ENCODE peak calls at places on chromosome 22, in eight cellular contexts. One of them, this sample, is unnamed.
A peak's percentile ranks its signal among the peaks of the same experiment; 100 is the strongest.

GRCh38 chr22:39641660-39642059 is 71.1 kb downstream of the CACNA1I start:
- DNase-seq in WTC11: no peak
- DNase-seq in right atrium auricular region: no peak
- DNase-seq in NCI-H1694: no peak
- DNase-seq in AG04449: no peak
- DNase-seq in mesendoderm: no peak
- DNase-seq in GM04504: no peak
- DNase-seq in stimulated activated effector memory CD8-positive, alpha-beta T cell treated with anti-CD3 and anti-CD28 coated beads, Interleukin-12 subunit alpha, Interleukin-12 subunit beta, amount 100 ng/mL, for 72 hours: no peak
- DNase-seq in this sample: no peak

GRCh38 chr22:18029686-18030267 is 5.4 kb upstream of the MICAL3 start:
- DNase-seq in WTC11: no peak
- DNase-seq in right atrium auricular region: no peak
- DNase-seq in NCI-H1694: no peak
- DNase-seq in AG04449: no peak
- DNase-seq in mesendoderm: no peak
- DNase-seq in GM04504: no peak
- DNase-seq in stimulated activated effector memory CD8-positive, alpha-beta T cell treated with anti-CD3 and anti-CD28 coated beads, Interleukin-12 subunit alpha, Interleukin-12 subunit beta, amount 100 ng/mL, for 72 hours: no peak
- DNase-seq in this sample: no peak

GRCh38 chr22:39664485-39665200 is 94.1 kb downstream of the CACNA1I start:
- DNase-seq in WTC11: peak; percentile 90
- DNase-seq in right atrium auricular region: no peak
- DNase-seq in NCI-H1694: no peak
- DNase-seq in AG04449: no peak
- DNase-seq in mesendoderm: peak; percentile 88
- DNase-seq in GM04504: no peak
- DNase-seq in stimulated activated effector memory CD8-positive, alpha-beta T cell treated with anti-CD3 and anti-CD28 coated beads, Interleukin-12 subunit alpha, Interleukin-12 subunit beta, amount 100 ng/mL, for 72 hours: no peak
- DNase-seq in this sample: no peak

GRCh38 chr22:38414009-38414395 is 41.0 kb downstream of the KCNJ4 start:
- DNase-seq in WTC11: peak; percentile 6
- DNase-seq in right atrium auricular region: no peak
- DNase-seq in NCI-H1694: no peak
- DNase-seq in AG04449: no peak
- DNase-seq in mesendoderm: no peak
- DNase-seq in GM04504: no peak
- DNase-seq in stimulated activated effector memory CD8-positive, alpha-beta T cell treated with anti-CD3 and anti-CD28 coated beads, Interleukin-12 subunit alpha, Interleukin-12 subunit beta, amount 100 ng/mL, for 72 hours: no peak
- DNase-seq in this sample: no peak

GRCh38 chr22:38953577-38954413 is 3.6 kb upstream of the APOBEC3A start:
- DNase-seq in WTC11: no peak
- DNase-seq in right atrium auricular region: no peak
- DNase-seq in NCI-H1694: no peak
- DNase-seq in AG04449: no peak
- DNase-seq in mesendoderm: no peak
- DNase-seq in GM04504: no peak
- DNase-seq in stimulated activated effector memory CD8-positive, alpha-beta T cell treated with anti-CD3 and anti-CD28 coated beads, Interleukin-12 subunit alpha, Interleukin-12 subunit beta, amount 100 ng/mL, for 72 hours: peak; percentile 49
- DNase-seq in this sample: no peak

GRCh38 chr22:46057206-46057605 is 80.2 kb upstream of the WNT7B start:
- DNase-seq in WTC11: peak; percentile 5
- DNase-seq in right atrium auricular region: no peak
- DNase-seq in NCI-H1694: no peak
- DNase-seq in AG04449: no peak
- DNase-seq in mesendoderm: no peak
- DNase-seq in GM04504: no peak
- DNase-seq in stimulated activated effector memory CD8-positive, alpha-beta T cell treated with anti-CD3 and anti-CD28 coated beads, Interleukin-12 subunit alpha, Interleukin-12 subunit beta, amount 100 ng/mL, for 72 hours: no peak
- DNase-seq in this sample: no peak

GRCh38 chr22:38305481-38306448 is 11.5 kb downstream of the CSNK1E start:
- DNase-seq in WTC11: peak; percentile 75
- DNase-seq in right atrium auricular region: no peak
- DNase-seq in NCI-H1694: no peak
- DNase-seq in AG04449: no peak
- DNase-seq in mesendoderm: peak; percentile 77
- DNase-seq in GM04504: no peak
- DNase-seq in stimulated activated effector memory CD8-positive, alpha-beta T cell treated with anti-CD3 and anti-CD28 coated beads, Interleukin-12 subunit alpha, Interleukin-12 subunit beta, amount 100 ng/mL, for 72 hours: no peak
- DNase-seq in this sample: no peak

GRCh38 chr22:49147171-49147570 is 680.5 kb downstream of the BRD1 start:
- DNase-seq in WTC11: no peak
- DNase-seq in right atrium auricular region: no peak
- DNase-seq in NCI-H1694: no peak
- DNase-seq in AG04449: no peak
- DNase-seq in mesendoderm: no peak
- DNase-seq in GM04504: no peak
- DNase-seq in stimulated activated effector memory CD8-positive, alpha-beta T cell treated with anti-CD3 and anti-CD28 coated beads, Interleukin-12 subunit alpha, Interleukin-12 subunit beta, amount 100 ng/mL, for 72 hours: no peak
- DNase-seq in this sample: no peak

GRCh38 chr22:32206774-32207758 is 2.2 kb upstream of the RFPL2 start:
- DNase-seq in WTC11: peak; percentile 61
- DNase-seq in right atrium auricular region: no peak
- DNase-seq in NCI-H1694: no peak
- DNase-seq in AG04449: no peak
- DNase-seq in mesendoderm: peak; percentile 90
- DNase-seq in GM04504: no peak
- DNase-seq in stimulated activated effector memory CD8-positive, alpha-beta T cell treated with anti-CD3 and anti-CD28 coated beads, Interleukin-12 subunit alpha, Interleukin-12 subunit beta, amount 100 ng/mL, for 72 hours: no peak
- DNase-seq in this sample: no peak

GRCh38 chr22:28332410-28332809 is 347.2 kb downstream of the TTC28 start:
- DNase-seq in WTC11: no peak
- DNase-seq in right atrium auricular region: no peak
- DNase-seq in NCI-H1694: no peak
- DNase-seq in AG04449: no peak
- DNase-seq in mesendoderm: no peak
- DNase-seq in GM04504: no peak
- DNase-seq in stimulated activated effector memory CD8-positive, alpha-beta T cell treated with anti-CD3 and anti-CD28 coated beads, Interleukin-12 subunit alpha, Interleukin-12 subunit beta, amount 100 ng/mL, for 72 hours: no peak
- DNase-seq in this sample: no peak

GRCh38 chr22:24140357-24140756 is 40.9 kb upstream of the SUSD2 start:
- DNase-seq in WTC11: no peak
- DNase-seq in right atrium auricular region: no peak
- DNase-seq in NCI-H1694: no peak
- DNase-seq in AG04449: no peak
- DNase-seq in mesendoderm: no peak
- DNase-seq in GM04504: no peak
- DNase-seq in stimulated activated effector memory CD8-positive, alpha-beta T cell treated with anti-CD3 and anti-CD28 coated beads, Interleukin-12 subunit alpha, Interleukin-12 subunit beta, amount 100 ng/mL, for 72 hours: no peak
- DNase-seq in this sample: no peak

GRCh38 chr22:50027639-50028537 is 15.3 kb upstream of the IL17REL start:
- DNase-seq in WTC11: no peak
- DNase-seq in right atrium auricular region: no peak
- DNase-seq in NCI-H1694: peak; percentile 51
- DNase-seq in AG04449: no peak
- DNase-seq in mesendoderm: no peak
- DNase-seq in GM04504: no peak
- DNase-seq in stimulated activated effector memory CD8-positive, alpha-beta T cell treated with anti-CD3 and anti-CD28 coated beads, Interleukin-12 subunit alpha, Interleukin-12 subunit beta, amount 100 ng/mL, for 72 hours: no peak
- DNase-seq in this sample: peak; percentile 85

GRCh38 chr22:28442951-28443876 is 236.4 kb downstream of the TTC28 start:
- DNase-seq in WTC11: peak; percentile 58
- DNase-seq in right atrium auricular region: peak; percentile 79
- DNase-seq in NCI-H1694: no peak
- DNase-seq in AG04449: no peak
- DNase-seq in mesendoderm: peak; percentile 91
- DNase-seq in GM04504: peak; percentile 60
- DNase-seq in stimulated activated effector memory CD8-positive, alpha-beta T cell treated with anti-CD3 and anti-CD28 coated beads, Interleukin-12 subunit alpha, Interleukin-12 subunit beta, amount 100 ng/mL, for 72 hours: no peak
- DNase-seq in this sample: peak; percentile 65